ENCODE peak calls at places on chromosomes 6 and 20, in nine cellular contexts. One of them, this sample, is unnamed.

GRCh38 chr20:34791289-34792020 is 34.0 kb downstream of the NCOA6 start:
- DNase-seq in 8988T: no peak
- DNase-seq in fibroblast of pulmonary artery: peak; percentile 60
- DNase-seq in cardiac septum: no peak
- DNase-seq in activated CD4-positive, CD25-positive, alpha-beta regulatory T cell: no peak
- DNase-seq in GM12878: no peak
- DNase-seq in EL: peak; percentile 74
- DNase-seq in RPMI8226: no peak
- DNase-seq in stimulated activated CD4-positive, alpha-beta T cell treated with anti-CD3 and anti-CD28 coated beads, Interleukin-12 subunit alpha, Interleukin-12 subunit beta, amount 100 ng/mL, for 4 hours: no peak
- DNase-seq in this sample: no peak

GRCh38 chr6:4603291-4603690 is 172.9 kb upstream of the CDYL start:
- DNase-seq in 8988T: no peak
- DNase-seq in fibroblast of pulmonary artery: peak; percentile 92
- DNase-seq in cardiac septum: no peak
- DNase-seq in activated CD4-positive, CD25-positive, alpha-beta regulatory T cell: no peak
- DNase-seq in GM12878: no peak
- DNase-seq in EL: peak; percentile 98
- DNase-seq in RPMI8226: no peak
- DNase-seq in stimulated activated CD4-positive, alpha-beta T cell treated with anti-CD3 and anti-CD28 coated beads, Interleukin-12 subunit alpha, Interleukin-12 subunit beta, amount 100 ng/mL, for 4 hours: no peak
- DNase-seq in this sample: no peak

GRCh38 chr6:25309886-25310285 is 30.7 kb downstream of the CARMIL1 start:
- DNase-seq in 8988T: no peak
- DNase-seq in fibroblast of pulmonary artery: no peak
- DNase-seq in cardiac septum: no peak
- DNase-seq in activated CD4-positive, CD25-positive, alpha-beta regulatory T cell: no peak
- DNase-seq in GM12878: no peak
- DNase-seq in EL: no peak
- DNase-seq in RPMI8226: no peak
- DNase-seq in stimulated activated CD4-positive, alpha-beta T cell treated with anti-CD3 and anti-CD28 coated beads, Interleukin-12 subunit alpha, Interleukin-12 subunit beta, amount 100 ng/mL, for 4 hours: no peak
- DNase-seq in this sample: no peak

GRCh38 chr6:45432944-45433343 is 55.2 kb upstream of the SUPT3H start:
- DNase-seq in 8988T: no peak
- DNase-seq in fibroblast of pulmonary artery: peak; percentile 62
- DNase-seq in cardiac septum: no peak
- DNase-seq in activated CD4-positive, CD25-positive, alpha-beta regulatory T cell: no peak
- DNase-seq in GM12878: no peak
- DNase-seq in EL: peak; percentile 74
- DNase-seq in RPMI8226: no peak
- DNase-seq in stimulated activated CD4-positive, alpha-beta T cell treated with anti-CD3 and anti-CD28 coated beads, Interleukin-12 subunit alpha, Interleukin-12 subunit beta, amount 100 ng/mL, for 4 hours: no peak
- DNase-seq in this sample: peak; percentile 43

GRCh38 chr20:41030536-41031242 is 2.1 kb downstream of the TOP1 start:
- DNase-seq in 8988T: no peak
- DNase-seq in fibroblast of pulmonary artery: peak; percentile 65
- DNase-seq in cardiac septum: no peak
- DNase-seq in activated CD4-positive, CD25-positive, alpha-beta regulatory T cell: no peak
- DNase-seq in GM12878: no peak
- DNase-seq in EL: peak; percentile 55
- DNase-seq in RPMI8226: no peak
- DNase-seq in stimulated activated CD4-positive, alpha-beta T cell treated with anti-CD3 and anti-CD28 coated beads, Interleukin-12 subunit alpha, Interleukin-12 subunit beta, amount 100 ng/mL, for 4 hours: no peak
- DNase-seq in this sample: peak; percentile 85

GRCh38 chr6:129653229-129653628 is 56.7 kb downstream of the ARHGAP18 start:
- DNase-seq in 8988T: no peak
- DNase-seq in fibroblast of pulmonary artery: no peak
- DNase-seq in cardiac septum: no peak
- DNase-seq in activated CD4-positive, CD25-positive, alpha-beta regulatory T cell: no peak
- DNase-seq in GM12878: no peak
- DNase-seq in EL: no peak
- DNase-seq in RPMI8226: no peak
- DNase-seq in stimulated activated CD4-positive, alpha-beta T cell treated with anti-CD3 and anti-CD28 coated beads, Interleukin-12 subunit alpha, Interleukin-12 subunit beta, amount 100 ng/mL, for 4 hours: no peak
- DNase-seq in this sample: no peak

GRCh38 chr20:41618807-41619294 is 674 bp upstream of the CHD6 start:
- DNase-seq in 8988T: no peak
- DNase-seq in fibroblast of pulmonary artery: no peak
- DNase-seq in cardiac septum: no peak
- DNase-seq in activated CD4-positive, CD25-positive, alpha-beta regulatory T cell: no peak
- DNase-seq in GM12878: no peak
- DNase-seq in EL: peak; percentile 25
- DNase-seq in RPMI8226: peak; percentile 6
- DNase-seq in stimulated activated CD4-positive, alpha-beta T cell treated with anti-CD3 and anti-CD28 coated beads, Interleukin-12 subunit alpha, Interleukin-12 subunit beta, amount 100 ng/mL, for 4 hours: no peak
- DNase-seq in this sample: peak; percentile 9

GRCh38 chr6:109304284-109305015 is 77.8 kb downstream of the CD164 start:
- DNase-seq in 8988T: no peak
- DNase-seq in fibroblast of pulmonary artery: peak; percentile 28
- DNase-seq in cardiac septum: no peak
- DNase-seq in activated CD4-positive, CD25-positive, alpha-beta regulatory T cell: no peak
- DNase-seq in GM12878: no peak
- DNase-seq in EL: no peak
- DNase-seq in RPMI8226: no peak
- DNase-seq in stimulated activated CD4-positive, alpha-beta T cell treated with anti-CD3 and anti-CD28 coated beads, Interleukin-12 subunit alpha, Interleukin-12 subunit beta, amount 100 ng/mL, for 4 hours: no peak
- DNase-seq in this sample: no peak

GRCh38 chr20:58019027-58019849 is 209.2 kb downstream of the ANKRD60 start:
- DNase-seq in 8988T: no peak
- DNase-seq in fibroblast of pulmonary artery: no peak
- DNase-seq in cardiac septum: peak; percentile 59
- DNase-seq in activated CD4-positive, CD25-positive, alpha-beta regulatory T cell: no peak
- DNase-seq in GM12878: no peak
- DNase-seq in EL: peak; percentile 85
- DNase-seq in RPMI8226: no peak
- DNase-seq in stimulated activated CD4-positive, alpha-beta T cell treated with anti-CD3 and anti-CD28 coated beads, Interleukin-12 subunit alpha, Interleukin-12 subunit beta, amount 100 ng/mL, for 4 hours: no peak
- DNase-seq in this sample: peak; percentile 19

GRCh38 chr6:130675072-130675471 is 152.1 kb upstream of the SMLR1 start:
- DNase-seq in 8988T: no peak
- DNase-seq in fibroblast of pulmonary artery: peak; percentile 74
- DNase-seq in cardiac septum: no peak
- DNase-seq in activated CD4-positive, CD25-positive, alpha-beta regulatory T cell: no peak
- DNase-seq in GM12878: no peak
- DNase-seq in EL: peak; percentile 73
- DNase-seq in RPMI8226: no peak
- DNase-seq in stimulated activated CD4-positive, alpha-beta T cell treated with anti-CD3 and anti-CD28 coated beads, Interleukin-12 subunit alpha, Interleukin-12 subunit beta, amount 100 ng/mL, for 4 hours: no peak
- DNase-seq in this sample: peak; percentile 56

GRCh38 chr6:33812669-33813068 is 8.9 kb upstream of the MLN start:
- DNase-seq in 8988T: peak; percentile 59
- DNase-seq in fibroblast of pulmonary artery: peak; percentile 69
- DNase-seq in cardiac septum: no peak
- DNase-seq in activated CD4-positive, CD25-positive, alpha-beta regulatory T cell: no peak
- DNase-seq in GM12878: no peak
- DNase-seq in EL: peak; percentile 45
- DNase-seq in RPMI8226: peak; percentile 81
- DNase-seq in stimulated activated CD4-positive, alpha-beta T cell treated with anti-CD3 and anti-CD28 coated beads, Interleukin-12 subunit alpha, Interleukin-12 subunit beta, amount 100 ng/mL, for 4 hours: peak; percentile 32
- DNase-seq in this sample: peak; percentile 69

GRCh38 chr20:47854687-47855212 is 69.5 kb upstream of the SULF2 start:
- DNase-seq in 8988T: peak; percentile 71
- DNase-seq in fibroblast of pulmonary artery: peak; percentile 79
- DNase-seq in cardiac septum: no peak
- DNase-seq in activated CD4-positive, CD25-positive, alpha-beta regulatory T cell: no peak
- DNase-seq in GM12878: no peak
- DNase-seq in EL: peak; percentile 49
- DNase-seq in RPMI8226: peak; percentile 57
- DNase-seq in stimulated activated CD4-positive, alpha-beta T cell treated with anti-CD3 and anti-CD28 coated beads, Interleukin-12 subunit alpha, Interleukin-12 subunit beta, amount 100 ng/mL, for 4 hours: no peak
- DNase-seq in this sample: peak; percentile 59

GRCh38 chr20:10077081-10077471 is 42.3 kb downstream of the ANKEF1 start:
- DNase-seq in 8988T: no peak
- DNase-seq in fibroblast of pulmonary artery: no peak
- DNase-seq in cardiac septum: no peak
- DNase-seq in activated CD4-positive, CD25-positive, alpha-beta regulatory T cell: no peak
- DNase-seq in GM12878: no peak
- DNase-seq in EL: no peak
- DNase-seq in RPMI8226: peak; percentile 24
- DNase-seq in stimulated activated CD4-positive, alpha-beta T cell treated with anti-CD3 and anti-CD28 coated beads, Interleukin-12 subunit alpha, Interleukin-12 subunit beta, amount 100 ng/mL, for 4 hours: no peak
- DNase-seq in this sample: no peak

GRCh38 chr6:15507221-15507620 is 155.6 kb downstream of the DTNBP1 start:
- DNase-seq in 8988T: no peak
- DNase-seq in fibroblast of pulmonary artery: no peak
- DNase-seq in cardiac septum: peak; percentile 50
- DNase-seq in activated CD4-positive, CD25-positive, alpha-beta regulatory T cell: no peak
- DNase-seq in GM12878: no peak
- DNase-seq in EL: no peak
- DNase-seq in RPMI8226: no peak
- DNase-seq in stimulated activated CD4-positive, alpha-beta T cell treated with anti-CD3 and anti-CD28 coated beads, Interleukin-12 subunit alpha, Interleukin-12 subunit beta, amount 100 ng/mL, for 4 hours: no peak
- DNase-seq in this sample: no peak

GRCh38 chr6:33305052-33305451 is 6.3 kb upstream of the RGL2 start:
- DNase-seq in 8988T: no peak
- DNase-seq in fibroblast of pulmonary artery: no peak
- DNase-seq in cardiac septum: no peak
- DNase-seq in activated CD4-positive, CD25-positive, alpha-beta regulatory T cell: no peak
- DNase-seq in GM12878: no peak
- DNase-seq in EL: no peak
- DNase-seq in RPMI8226: no peak
- DNase-seq in stimulated activated CD4-positive, alpha-beta T cell treated with anti-CD3 and anti-CD28 coated beads, Interleukin-12 subunit alpha, Interleukin-12 subunit beta, amount 100 ng/mL, for 4 hours: no peak
- DNase-seq in this sample: no peak